ENCODE peak calls at places on chromosomes 13 and 19, in nine cellular contexts. E is cardiac muscle cell; Z is stimulated activated CD8-positive, alpha-beta memory T cell treated with anti-CD3 and anti-CD28 coated beads, Interleukin-2, amount 100 ng/mL, for 48 hours; W is T-helper 2 cell treated with Interferon-gamma antibody and Interleukin-4, amounts not matched to agents 5 μg/mL and 100 μg/mL, for 36 hours; M is ELF-1; C is thyroid gland; I is NCI-H1694 treated with DMSO at 0.1 percent for 48 hours; Q is anterior cingulate cortex; G is AG09319. P is an unnamed sample.

GRCh38 chr13:34542321-34542720 is 399.7 kb upstream of the NBEA start:
- DNase-seq in G (no peak), Q (no peak), M (no peak), W (no peak), Z (no peak), I (no peak), E (no peak), C (no peak), P (no peak)

GRCh38 chr19:48444129-48444932 is 1.5 kb upstream of the GRWD1 start:
- DNase-seq in W (no peak), Z (no peak), I (no peak), E (no peak), C (no peak), Q (no peak), G (no peak), M (peak; percentile 24), P (no peak)

GRCh38 chr19:28309072-28309471 is 903.9 kb downstream of the UQCRFS1 start:
- DNase-seq in I (no peak), M (no peak), Q (no peak), E (no peak), Z (no peak), W (no peak), C (no peak), G (no peak), P (no peak)

GRCh38 chr19:12696366-12697335 is at the start of gene FBXW9:
- DNase-seq in I (peak; percentile 85), C (peak; percentile 95), Q (peak; percentile 88), E (peak; percentile 97), W (peak; percentile 95), Z (peak; percentile 90), G (peak; percentile 84), M (peak; percentile 98), P (peak; percentile 90)

GRCh38 chr19:13835791-13836723 is 40.8 kb downstream of the ZSWIM4 start:
- DNase-seq in G (no peak), E (no peak), M (no peak), C (peak; percentile 45), I (no peak), W (no peak), Q (no peak), Z (no peak), P (no peak)

GRCh38 chr19:558770-559439 is 13.5 kb upstream of the BSG start:
- DNase-seq in M (peak; percentile 92), W (no peak), I (no peak), C (no peak), Q (no peak), G (no peak), E (peak; percentile 72), Z (no peak), P (no peak)

GRCh38 chr19:17052439-17052838 is 22.8 kb downstream of the HAUS8 start:
- DNase-seq in M (peak; percentile 64), C (peak; percentile 33), W (no peak), Q (no peak), E (peak; percentile 70), I (no peak), Z (no peak), G (no peak), P (no peak)

GRCh38 chr19:46226438-46226973 is 3.0 kb upstream of the IGFL1 start:
- DNase-seq in E (no peak), M (peak; percentile 59), Q (no peak), C (no peak), W (no peak), G (no peak), I (no peak), Z (no peak), P (no peak)

GRCh38 chr13:44425041-44425814 is 51.6 kb downstream of the SERP2 start:
- DNase-seq in C (no peak), M (no peak), I (no peak), G (no peak), Z (no peak), Q (no peak), E (no peak), W (no peak), P (no peak)

GRCh38 chr19:9941236-9941635 is 4.9 kb upstream of the OLFM2 start:
- DNase-seq in Q (no peak), M (no peak), C (no peak), E (no peak), G (no peak), Z (no peak), W (no peak), I (no peak), P (no peak)

GRCh38 chr13:35489050-35489449 is 12.6 kb upstream of the MAB21L1 start:
- DNase-seq in M (no peak), Q (no peak), E (no peak), I (no peak), C (no peak), W (no peak), G (no peak), Z (no peak), P (no peak)

GRCh38 chr19:35088514-35088913 is 27.1 kb upstream of the FXYD3 start:
- DNase-seq in I (no peak), W (no peak), Z (no peak), C (no peak), E (peak; percentile 76), M (peak; percentile 61), G (no peak), Q (no peak), P (peak; percentile 93)

GRCh38 chr19:40613669-40614594 is 12.8 kb downstream of the LTBP4 start:
- DNase-seq in C (peak; percentile 89), M (peak; percentile 93), Q (no peak), E (peak; percentile 84), Z (peak; percentile 71), W (peak; percentile 85), I (no peak), G (no peak), P (peak; percentile 92)

GRCh38 chr19:50428768-50429463 is 3.8 kb upstream of the MYBPC2 start:
- DNase-seq in E (no peak), I (no peak), G (no peak), C (no peak), M (no peak), Z (no peak), W (no peak), Q (no peak), P (no peak)

GRCh38 chr19:10769533-10770491 is 51.9 kb downstream of the DNM2 start:
- DNase-seq in I (no peak), Q (no peak), Z (no peak), G (no peak), C (no peak), W (no peak), E (peak; percentile 42), M (peak; percentile 48), P (peak; percentile 10)

GRCh38 chr13:89113744-89114143 is 1442.6 kb downstream of the SLITRK5 start:
- DNase-seq in W (no peak), Z (no peak), Q (no peak), I (no peak), M (peak; percentile 5), G (no peak), E (no peak), C (no peak), P (no peak)

GRCh38 chr19:917323-918151 is at the start of gene KISS1R:
- DNase-seq in W (peak; percentile 34), E (no peak), M (peak; percentile 79), C (no peak), I (no peak), G (no peak), Z (no peak), Q (no peak), P (peak; percentile 50)

GRCh38 chr13:73972503-73972902 is 161.7 kb downstream of the KLF12 start:
- DNase-seq in G (no peak), E (no peak), Z (no peak), C (no peak), W (no peak), I (no peak), M (no peak), Q (no peak), P (no peak)

GRCh38 chr19:34282611-34283519 is 28.5 kb downstream of the GARRE1 start:
- DNase-seq in W (no peak), I (no peak), M (no peak), Q (no peak), C (peak; percentile 27), G (no peak), E (no peak), Z (no peak), P (no peak)

GRCh38 chr19:18401580-18402112 is 4.2 kb upstream of the LRRC25 start:
- DNase-seq in G (no peak), W (no peak), M (peak; percentile 67), E (peak; percentile 78), Q (no peak), I (no peak), C (no peak), Z (no peak), P (no peak)

GRCh38 chr19:31974941-31975340 is 370.5 kb upstream of the ZNF507 start:
- DNase-seq in E (no peak), Z (no peak), M (no peak), I (no peak), W (no peak), G (no peak), C (no peak), Q (no peak), P (no peak)

GRCh38 chr13:114077938-114078335 is 54.5 kb downstream of the RASA3 start:
- DNase-seq in I (no peak), C (no peak), W (no peak), G (peak; percentile 23), Q (no peak), E (peak; percentile 74), Z (no peak), M (peak; percentile 79), P (no peak)

GRCh38 chr13:25882732-25883357 is 169.0 kb downstream of the SHISA2 start:
- DNase-seq in I (no peak), G (no peak), E (no peak), Q (no peak), Z (no peak), M (peak; percentile 72), W (no peak), C (peak; percentile 13), P (no peak)

GRCh38 chr13:66886248-66886647 is 343.9 kb downstream of the PCDH9 start:
- DNase-seq in W (no peak), I (peak; percentile 45), Z (no peak), E (no peak), Q (no peak), G (no peak), M (peak; percentile 3), C (peak; percentile 33), P (no peak)

GRCh38 chr19:3577741-3578344 is 5.1 kb downstream of the HMG20B start:
- DNase-seq in I (no peak), C (no peak), W (no peak), Z (no peak), G (no peak), M (no peak), Q (no peak), E (no peak), P (no peak)

GRCh38 chr13:93244141-93244917 is 17.7 kb downstream of the GPC6 start:
- DNase-seq in Z (no peak), Q (peak; percentile 19), E (peak; percentile 64), G (no peak), W (no peak), M (peak; percentile 18), I (no peak), C (peak; percentile 1), P (no peak)

GRCh38 chr13:43136940-43137574 is 113.7 kb downstream of the DNAJC15 start:
- DNase-seq in G (no peak), Z (no peak), I (no peak), M (peak; percentile 51), E (no peak), W (no peak), Q (no peak), C (no peak), P (no peak)

GRCh38 chr13:48873598-48873997 is 102.1 kb upstream of the FNDC3A start:
- DNase-seq in Z (no peak), I (no peak), M (peak; percentile 92), C (no peak), G (no peak), E (peak; percentile 18), W (no peak), Q (no peak), P (no peak)

GRCh38 chr19:32324631-32325215 is 20.7 kb upstream of the ZNF507 start:
- DNase-seq in M (no peak), E (peak; percentile 33), G (no peak), I (no peak), Q (no peak), C (no peak), Z (no peak), W (no peak), P (no peak)

GRCh38 chr19:11971045-11971444 is 6.2 kb downstream of the ZNF763 start:
- DNase-seq in C (no peak), Z (no peak), M (no peak), G (no peak), Q (no peak), W (no peak), I (no peak), E (no peak), P (no peak)

GRCh38 chr13:30918662-30919405 is 12.8 kb downstream of the MEDAG start:
- DNase-seq in W (no peak), G (no peak), M (no peak), C (no peak), Q (no peak), I (no peak), E (no peak), Z (no peak), P (no peak)

P was measured in SJSA1.